ENCODE peak calls at places on chromosomes 7 and 10, in seven cellular contexts. One of them, this sample, is unnamed.

GRCh38 chr7:133024604-133025003 is 57.3 kb downstream of the CHCHD3 start:
- DNase-seq in H1: no peak
- DNase-seq in HepG2: no peak
- DNase-seq in SK-N-SH: no peak
- DNase-seq in GM12878: no peak
- DNase-seq in HCT116: no peak
- DNase-seq in K562: no peak
- DNase-seq in this sample: no peak

GRCh38 chr7:118328505-118329211 is 104.2 kb downstream of the ANKRD7 start:
- DNase-seq in H1: no peak
- DNase-seq in HepG2: no peak
- DNase-seq in SK-N-SH: no peak
- DNase-seq in GM12878: no peak
- DNase-seq in HCT116: no peak
- DNase-seq in K562: no peak
- DNase-seq in this sample: no peak

GRCh38 chr7:91582799-91583230 is 297.7 kb downstream of the MTERF1 start:
- DNase-seq in H1: no peak
- DNase-seq in HepG2: no peak
- DNase-seq in SK-N-SH: no peak
- DNase-seq in GM12878: no peak
- DNase-seq in HCT116: no peak
- DNase-seq in K562: peak
- DNase-seq in this sample: no peak

GRCh38 chr10:117504601-117505000 is 37.9 kb upstream of the EMX2 start:
- DNase-seq in H1: no peak
- DNase-seq in HepG2: no peak
- DNase-seq in SK-N-SH: no peak
- DNase-seq in GM12878: no peak
- DNase-seq in HCT116: no peak
- DNase-seq in K562: no peak
- DNase-seq in this sample: no peak

GRCh38 chr10:86340176-86340990 is 26.2 kb downstream of the GRID1 start:
- DNase-seq in H1: no peak
- DNase-seq in HepG2: no peak
- DNase-seq in SK-N-SH: no peak
- DNase-seq in GM12878: no peak
- DNase-seq in HCT116: no peak
- DNase-seq in K562: no peak
- DNase-seq in this sample: no peak

GRCh38 chr10:5609952-5610616 is 56.3 kb downstream of the ASB13 start:
- DNase-seq in H1: no peak
- DNase-seq in HepG2: no peak
- DNase-seq in SK-N-SH: no peak
- DNase-seq in GM12878: no peak
- DNase-seq in HCT116: no peak
- DNase-seq in K562: peak
- DNase-seq in this sample: no peak

GRCh38 chr10:7519351-7519750 is 108.5 kb upstream of the SFMBT2 start:
- DNase-seq in H1: no peak
- DNase-seq in HepG2: no peak
- DNase-seq in SK-N-SH: no peak
- DNase-seq in GM12878: no peak
- DNase-seq in HCT116: no peak
- DNase-seq in K562: no peak
- DNase-seq in this sample: no peak

GRCh38 chr10:74453151-74453550 is 302.1 kb downstream of the ADK start:
- DNase-seq in H1: no peak
- DNase-seq in HepG2: peak
- DNase-seq in SK-N-SH: no peak
- DNase-seq in GM12878: no peak
- DNase-seq in HCT116: no peak
- DNase-seq in K562: no peak
- DNase-seq in this sample: no peak

GRCh38 chr10:5297466-5297865 is 67.3 kb upstream of the UCN3 start:
- DNase-seq in H1: no peak
- DNase-seq in HepG2: no peak
- DNase-seq in SK-N-SH: no peak
- DNase-seq in GM12878: no peak
- DNase-seq in HCT116: no peak
- DNase-seq in K562: no peak
- DNase-seq in this sample: no peak

GRCh38 chr10:77251297-77252013 is 386.2 kb downstream of the KCNMA1 start:
- DNase-seq in H1: no peak
- DNase-seq in HepG2: peak
- DNase-seq in SK-N-SH: peak
- DNase-seq in GM12878: no peak
- DNase-seq in HCT116: peak
- DNase-seq in K562: peak
- DNase-seq in this sample: no peak

GRCh38 chr10:89431977-89432376 is 17.6 kb downstream of the IFIT5 start:
- DNase-seq in H1: no peak
- DNase-seq in HepG2: peak
- DNase-seq in SK-N-SH: no peak
- DNase-seq in GM12878: no peak
- DNase-seq in HCT116: no peak
- DNase-seq in K562: no peak
- DNase-seq in this sample: peak

GRCh38 chr10:116437076-116437692 is 9.5 kb downstream of the PNLIPRP3 start:
- DNase-seq in H1: no peak
- DNase-seq in HepG2: no peak
- DNase-seq in SK-N-SH: no peak
- DNase-seq in GM12878: no peak
- DNase-seq in HCT116: no peak
- DNase-seq in K562: no peak
- DNase-seq in this sample: no peak

GRCh38 chr7:115793958-115794702 is 236.4 kb downstream of the TFEC start:
- DNase-seq in H1: no peak
- DNase-seq in HepG2: no peak
- DNase-seq in SK-N-SH: no peak
- DNase-seq in GM12878: no peak
- DNase-seq in HCT116: no peak
- DNase-seq in K562: no peak
- DNase-seq in this sample: no peak

GRCh38 chr10:29107866-29108498 is 180.9 kb upstream of the LYZL1 start:
- DNase-seq in H1: no peak
- DNase-seq in HepG2: no peak
- DNase-seq in SK-N-SH: no peak
- DNase-seq in GM12878: no peak
- DNase-seq in HCT116: no peak
- DNase-seq in K562: no peak
- DNase-seq in this sample: peak

GRCh38 chr7:35705932-35706461 is 11.1 kb upstream of the HERPUD2 start:
- DNase-seq in H1: no peak
- DNase-seq in HepG2: no peak
- DNase-seq in SK-N-SH: no peak
- DNase-seq in GM12878: no peak
- DNase-seq in HCT116: no peak
- DNase-seq in K562: no peak
- DNase-seq in this sample: no peak

GRCh38 chr10:119892188-119893065 is at the start of gene SEC23IP:
- DNase-seq in H1: peak
- DNase-seq in HepG2: peak
- DNase-seq in SK-N-SH: peak
- DNase-seq in GM12878: peak
- DNase-seq in HCT116: peak
- DNase-seq in K562: peak
- DNase-seq in this sample: peak

GRCh38 chr7:130957722-130958360 is 223.8 kb upstream of the KLF14 start:
- DNase-seq in H1: no peak
- DNase-seq in HepG2: no peak
- DNase-seq in SK-N-SH: no peak
- DNase-seq in GM12878: no peak
- DNase-seq in HCT116: no peak
- DNase-seq in K562: no peak
- DNase-seq in this sample: no peak

GRCh38 chr7:479115-479947 is 40.3 kb downstream of the PDGFA start:
- DNase-seq in H1: no peak
- DNase-seq in HepG2: no peak
- DNase-seq in SK-N-SH: no peak
- DNase-seq in GM12878: no peak
- DNase-seq in HCT116: no peak
- DNase-seq in K562: no peak
- DNase-seq in this sample: no peak
- TF ChIP-seq JUND in H1: no peak
- TF ChIP-seq JUND in HepG2: no peak
- TF ChIP-seq JUND in SK-N-SH: no peak
- TF ChIP-seq JUND in GM12878: no peak
- TF ChIP-seq JUND in HCT116: no peak
- TF ChIP-seq JUND in K562: no peak
- TF ChIP-seq JUND in this sample: no peak

GRCh38 chr10:71395621-71396020 is 1.1 kb upstream of the CDH23 start:
- DNase-seq in H1: no peak
- DNase-seq in HepG2: no peak
- DNase-seq in SK-N-SH: peak
- DNase-seq in GM12878: no peak
- DNase-seq in HCT116: no peak
- DNase-seq in K562: peak
- DNase-seq in this sample: no peak

GRCh38 chr10:71398991-71399375 is 2.3 kb downstream of the CDH23 start:
- DNase-seq in H1: no peak
- DNase-seq in HepG2: no peak
- DNase-seq in SK-N-SH: no peak
- DNase-seq in GM12878: no peak
- DNase-seq in HCT116: no peak
- DNase-seq in K562: no peak
- DNase-seq in this sample: no peak

GRCh38 chr10:71396714-71397339 is at the start of gene CDH23:
- DNase-seq in H1: no peak
- DNase-seq in HepG2: no peak
- DNase-seq in SK-N-SH: peak
- DNase-seq in GM12878: no peak
- DNase-seq in HCT116: no peak
- DNase-seq in K562: peak
- DNase-seq in this sample: no peak

GRCh38 chr10:71396084-71396713 is 521 bp upstream of the CDH23 start:
- DNase-seq in H1: peak
- DNase-seq in HepG2: no peak
- DNase-seq in SK-N-SH: peak
- DNase-seq in GM12878: no peak
- DNase-seq in HCT116: no peak
- DNase-seq in K562: peak
- DNase-seq in this sample: no peak

GRCh38 chr10:71397340-71398212 is 856 bp downstream of the CDH23 start:
- DNase-seq in H1: no peak
- DNase-seq in HepG2: no peak
- DNase-seq in SK-N-SH: peak
- DNase-seq in GM12878: no peak
- DNase-seq in HCT116: no peak
- DNase-seq in K562: no peak
- DNase-seq in this sample: no peak
- TF ChIP-seq JUND in H1: no peak
- TF ChIP-seq JUND in HepG2: no peak
- TF ChIP-seq JUND in SK-N-SH: no peak
- TF ChIP-seq JUND in GM12878: no peak
- TF ChIP-seq JUND in HCT116: no peak
- TF ChIP-seq JUND in K562: no peak
- TF ChIP-seq JUND in this sample: no peak

DNA sequence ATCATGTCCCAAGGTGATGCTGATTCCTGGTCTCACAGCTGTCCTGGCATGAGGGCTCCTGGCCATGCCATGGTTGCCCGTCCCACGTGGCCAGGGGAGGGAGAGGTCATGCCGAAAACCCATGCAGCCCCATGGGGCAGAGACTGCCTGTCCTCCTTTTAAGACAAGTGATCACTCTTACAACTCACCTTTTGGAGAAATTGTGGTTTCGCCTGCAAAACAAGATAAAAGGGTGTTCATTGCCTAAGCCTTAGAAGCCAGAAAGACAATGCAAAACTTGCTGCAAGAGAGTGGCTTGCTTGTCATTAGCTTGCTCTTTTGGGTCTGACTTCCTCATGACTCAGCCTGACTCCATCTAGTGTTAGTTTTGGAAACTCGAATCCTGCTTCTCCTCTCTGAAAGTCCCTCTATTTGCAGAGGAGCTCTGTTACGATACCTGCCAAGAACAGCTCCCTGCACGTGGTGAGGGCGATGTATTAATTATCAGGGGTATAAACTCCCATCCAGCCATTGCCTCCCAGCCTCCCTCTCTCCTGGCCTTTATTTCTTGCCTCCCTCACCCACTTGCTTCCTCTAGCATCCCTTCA is 26.7 kb downstream of the TMEM273 start:
- DNase-seq in H1: no peak
- DNase-seq in HepG2: no peak
- DNase-seq in SK-N-SH: no peak
- DNase-seq in GM12878: no peak
- DNase-seq in HCT116: no peak
- DNase-seq in K562: peak
- DNase-seq in this sample: peak
- TF ChIP-seq JUND in H1: no peak
- TF ChIP-seq JUND in HepG2: no peak
- TF ChIP-seq JUND in SK-N-SH: no peak
- TF ChIP-seq JUND in GM12878: no peak
- TF ChIP-seq JUND in HCT116: no peak
- TF ChIP-seq JUND in K562: peak
- TF ChIP-seq JUND in this sample: no peak

GRCh38 chr7:47149208-47149864 is 432.6 kb downstream of the TNS3 start:
- DNase-seq in H1: no peak
- DNase-seq in HepG2: no peak
- DNase-seq in SK-N-SH: no peak
- DNase-seq in GM12878: no peak
- DNase-seq in HCT116: no peak
- DNase-seq in K562: no peak
- DNase-seq in this sample: no peak
- TF ChIP-seq JUND in H1: no peak
- TF ChIP-seq JUND in HepG2: no peak
- TF ChIP-seq JUND in SK-N-SH: no peak
- TF ChIP-seq JUND in GM12878: no peak
- TF ChIP-seq JUND in HCT116: no peak
- TF ChIP-seq JUND in K562: no peak
- TF ChIP-seq JUND in this sample: no peak

GRCh38 chr10:69848454-69848853 is 46.7 kb downstream of the COL13A1 start:
- DNase-seq in H1: no peak
- DNase-seq in HepG2: no peak
- DNase-seq in SK-N-SH: no peak
- DNase-seq in GM12878: no peak
- DNase-seq in HCT116: no peak
- DNase-seq in K562: no peak
- DNase-seq in this sample: no peak
- TF ChIP-seq JUND in H1: no peak
- TF ChIP-seq JUND in HepG2: no peak
- TF ChIP-seq JUND in SK-N-SH: no peak
- TF ChIP-seq JUND in GM12878: no peak
- TF ChIP-seq JUND in HCT116: no peak
- TF ChIP-seq JUND in K562: no peak
- TF ChIP-seq JUND in this sample: no peak

GRCh38 chr10:132476146-132477065 is 61.2 kb upstream of the INPP5A start:
- DNase-seq in H1: no peak
- DNase-seq in HepG2: no peak
- DNase-seq in SK-N-SH: no peak
- DNase-seq in GM12878: no peak
- DNase-seq in HCT116: no peak
- DNase-seq in K562: no peak
- DNase-seq in this sample: no peak
- TF ChIP-seq JUND in H1: no peak
- TF ChIP-seq JUND in HepG2: no peak
- TF ChIP-seq JUND in SK-N-SH: no peak
- TF ChIP-seq JUND in GM12878: no peak
- TF ChIP-seq JUND in HCT116: no peak
- TF ChIP-seq JUND in K562: no peak
- TF ChIP-seq JUND in this sample: no peak

GRCh38 chr7:24882989-24883631 is 96.9 kb downstream of the OSBPL3 start:
- DNase-seq in H1: no peak
- DNase-seq in HepG2: no peak
- DNase-seq in SK-N-SH: no peak
- DNase-seq in GM12878: no peak
- DNase-seq in HCT116: no peak
- DNase-seq in K562: no peak
- DNase-seq in this sample: no peak
- TF ChIP-seq JUND in H1: no peak
- TF ChIP-seq JUND in HepG2: no peak
- TF ChIP-seq JUND in SK-N-SH: peak
- TF ChIP-seq JUND in GM12878: no peak
- TF ChIP-seq JUND in HCT116: no peak
- TF ChIP-seq JUND in K562: no peak
- TF ChIP-seq JUND in this sample: no peak

This sample was measured in T47D.